ENCODE peak calls at places on chromosomes 11 and 22, in six cellular contexts. I is cardiac muscle cell; H is fibroblast of lung; Q is naive thymus-derived CD4-positive, alpha-beta T cell; M is aorta; D is body of pancreas. J is an unnamed sample.
A peak's percentile ranks its signal among the peaks of the same experiment; 100 is the strongest.

GRCh38 chr22:24400037-24400725 is 27.2 kb upstream of the ADORA2A start:
- DNase-seq in I (no peak), M (no peak), Q (no peak), D (no peak), H (no peak), J (no peak)

GRCh38 chr11:34495724-34496377 is 17.7 kb downstream of the ELF5 start:
- DNase-seq in I (no peak), M (no peak), H (no peak), Q (no peak), D (no peak), J (no peak)

GRCh38 chr11:57800444-57801184 is 39.0 kb downstream of the CTNND1 start:
- DNase-seq in M (no peak), D (peak; percentile 68), Q (peak; percentile 64), I (peak; percentile 59), H (peak; percentile 77), J (no peak)

GRCh38 chr11:119322921-119323531 is 6.1 kb upstream of the MCAM start:
- DNase-seq in M (no peak), H (no peak), I (no peak), D (no peak), Q (no peak), J (no peak)

GRCh38 chr22:37190262-37190780 is 2.3 kb upstream of the C1QTNF6 start:
- DNase-seq in H (no peak), Q (no peak), I (peak; percentile 46), D (no peak), M (no peak), J (no peak)

GRCh38 chr11:84812351-84813083 is 814.6 kb downstream of the DLG2 start:
- DNase-seq in D (no peak), I (no peak), H (peak; percentile 8), Q (no peak), M (no peak), J (no peak)

GRCh38 chr11:93662177-93662575 is 694 bp downstream of the CEP295 start:
- DNase-seq in Q (no peak), D (no peak), M (no peak), I (no peak), H (no peak), J (no peak)

GRCh38 chr22:44667829-44668189 is 34.2 kb upstream of the PRR5 start:
- DNase-seq in D (no peak), H (no peak), I (no peak), M (peak; percentile 39), Q (peak; percentile 69), J (peak; percentile 51)

GRCh38 chr11:35786918-35787557 is 124.5 kb downstream of the TRIM44 start:
- DNase-seq in M (no peak), H (peak; percentile 57), Q (no peak), I (peak; percentile 64), D (no peak), J (no peak)

DNA sequence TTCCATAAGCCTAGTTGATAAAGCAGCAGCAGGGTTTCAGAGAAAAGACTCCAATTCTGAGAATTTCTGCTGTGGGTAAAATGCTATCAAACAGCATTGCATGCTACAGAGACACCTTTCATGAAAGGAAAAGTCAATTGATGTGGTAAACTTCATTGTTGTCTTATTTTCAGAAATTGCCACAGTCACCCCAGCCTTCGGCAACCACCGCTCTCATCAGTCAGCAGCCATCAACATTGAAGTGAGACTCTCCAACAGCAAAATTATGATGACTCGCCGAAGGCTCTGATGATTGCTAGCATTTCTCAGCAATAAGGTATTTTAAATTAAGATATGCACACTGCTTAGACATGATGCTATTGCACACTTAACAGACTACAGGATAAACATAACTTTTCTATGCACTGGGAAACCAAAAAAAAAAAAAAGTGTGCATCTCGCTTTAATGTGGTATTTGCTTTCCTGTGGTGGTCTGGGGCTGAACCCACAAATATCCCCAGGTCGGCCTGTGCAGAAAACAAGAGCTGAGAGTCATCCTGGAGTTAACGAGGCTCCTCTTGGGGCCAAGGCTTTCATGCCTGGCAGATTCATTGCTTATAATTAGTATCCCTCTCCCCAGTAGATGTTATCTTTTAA is 192.1 kb downstream of the CTTN start:
- DNase-seq in I (no peak), D (no peak), Q (no peak), H (no peak), M (no peak), J (no peak)
- H3K9me3 ChIP-seq in I (no peaks in the 10 kb centered on the region), D (no peaks in the 10 kb centered on the region), Q (no peaks in the 10 kb centered on the region), H (no peaks in the 10 kb centered on the region), M (peaks cover 2% of the 10 kb centered on the region), J (no peaks in the 10 kb centered on the region)

GRCh38 chr22:48427731-48428211 is 1399.9 kb downstream of the BRD1 start:
- DNase-seq in H (no peak), D (no peak), Q (no peak), I (no peak), M (peak; percentile 71), J (no peak)
- H3K9me3 ChIP-seq in H (no peaks in the 10 kb centered on the region), D (no peaks in the 10 kb centered on the region), Q (no peaks in the 10 kb centered on the region), I (no peaks in the 10 kb centered on the region), M (no peaks in the 10 kb centered on the region), J (no peaks in the 10 kb centered on the region)

GRCh38 chr22:48653306-48653705 is 1174.4 kb downstream of the BRD1 start:
- DNase-seq in H (no peak), M (no peak), Q (no peak), I (no peak), D (no peak), J (no peak)

GRCh38 chr22:48651036-48651890 is 1176.4 kb downstream of the BRD1 start:
- DNase-seq in Q (no peak), I (no peak), H (no peak), D (no peak), M (no peak), J (no peak)

GRCh38 chr22:48652796-48653195 is 1174.9 kb downstream of the BRD1 start:
- DNase-seq in M (no peak), I (no peak), H (no peak), Q (no peak), D (no peak), J (no peak)

GRCh38 chr22:48650323-48651035 is 1177.2 kb downstream of the BRD1 start:
- DNase-seq in M (no peak), H (no peak), D (no peak), I (no peak), Q (no peak), J (no peak)

DNA sequence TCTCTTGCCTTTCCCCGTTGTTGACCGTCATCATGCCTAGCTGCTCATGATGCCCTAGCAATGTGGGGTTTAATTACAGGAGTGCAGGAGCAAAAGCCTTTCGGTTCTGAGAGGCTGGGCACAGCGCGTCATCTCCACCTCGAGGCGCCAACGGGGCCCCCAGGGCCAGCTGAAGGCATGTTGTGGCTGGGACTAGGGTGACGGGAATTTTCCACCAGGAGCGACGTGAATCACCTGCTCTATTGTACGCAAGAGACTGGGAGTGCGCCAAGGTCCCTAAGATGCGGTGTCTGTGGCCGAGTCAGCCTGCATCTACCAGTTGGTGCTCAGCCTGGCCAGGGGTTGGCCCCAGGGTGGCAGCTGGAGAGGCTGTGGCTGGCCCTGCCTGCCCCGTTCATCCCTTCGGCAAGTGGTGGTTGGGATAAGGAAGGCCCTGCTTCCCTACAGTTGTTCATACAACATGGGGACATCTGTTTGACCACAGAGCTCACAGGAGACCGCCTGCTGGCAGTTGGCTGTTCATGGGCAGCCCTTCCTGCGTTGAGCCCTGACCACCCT is 1175.6 kb downstream of the BRD1 start:
- DNase-seq in Q (no peak), I (no peak), M (no peak), H (no peak), D (no peak), J (no peak)
- H3K9me3 ChIP-seq in Q (no peaks in the 10 kb centered on the region), I (no peaks in the 10 kb centered on the region), M (no peaks in the 10 kb centered on the region), H (no peaks in the 10 kb centered on the region), D (no peaks in the 10 kb centered on the region), J (no peaks in the 10 kb centered on the region)

GRCh38 chr11:70889411-70889810 is 363.0 kb downstream of the SHANK2 start:
- DNase-seq in I (no peak), H (no peak), M (peak; percentile 37), Q (no peak), D (no peak), J (no peak)
- H3K9me3 ChIP-seq in I (no peaks in the 10 kb centered on the region), H (no peaks in the 10 kb centered on the region), M (peaks cover 3% of the 10 kb centered on the region), Q (no peaks in the 10 kb centered on the region), D (no peaks in the 10 kb centered on the region), J (no peaks in the 10 kb centered on the region)

DNA sequence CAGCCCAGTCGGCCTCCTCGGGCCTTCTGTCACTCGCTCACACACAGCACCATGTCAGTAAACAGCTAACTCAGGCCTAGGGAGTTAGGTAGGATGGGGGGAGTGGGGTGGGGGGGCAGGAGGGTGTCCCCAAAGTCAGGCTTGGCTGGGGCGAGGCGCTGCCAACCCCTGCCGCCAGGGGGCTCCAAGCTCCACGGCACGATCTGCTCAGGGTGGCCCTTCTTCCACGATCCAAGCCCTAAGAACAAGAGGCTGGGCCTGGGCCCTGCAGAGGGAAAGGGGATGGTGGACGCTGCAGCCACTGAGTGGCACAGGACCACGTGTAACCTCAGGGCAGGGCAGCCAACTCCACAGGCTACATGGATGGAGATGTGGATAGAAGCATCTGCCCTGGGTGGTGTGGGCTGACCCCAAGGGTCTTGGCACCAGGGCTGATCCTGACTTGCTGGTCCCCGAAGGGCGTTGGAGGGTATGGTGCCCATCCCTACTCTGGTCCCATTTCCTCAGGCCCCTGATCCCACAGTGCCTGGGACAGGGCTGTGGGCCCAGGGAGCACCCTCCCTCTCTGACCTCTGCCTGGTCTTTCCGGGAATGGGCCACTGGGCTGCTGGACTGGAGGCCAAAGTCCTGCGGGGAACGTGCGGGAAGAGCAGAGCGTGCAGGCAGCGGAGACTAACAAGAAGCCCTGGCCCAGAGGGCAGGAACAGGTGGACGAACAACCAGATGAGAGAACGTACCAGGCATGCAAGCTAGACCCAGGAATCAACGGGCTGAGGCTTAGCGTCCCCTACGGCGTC is 29.1 kb upstream of the TXNRD2 start:
- DNase-seq in H (peak; percentile 60), D (peak; percentile 65), M (peak; percentile 92), Q (peak; percentile 70), I (peak; percentile 75), J (peak; percentile 64)
- H3K9me3 ChIP-seq in H (no peaks in the 10 kb centered on the region), D (no peaks in the 10 kb centered on the region), M (no peaks in the 10 kb centered on the region), Q (no peaks in the 10 kb centered on the region), I (no peaks in the 10 kb centered on the region), J (no peaks in the 10 kb centered on the region)

GRCh38 chr11:1414650-1415049 is 24.9 kb downstream of the BRSK2 start:
- DNase-seq in Q (no peak), D (no peak), M (no peak), H (no peak), I (no peak), J (no peak)
- H3K9me3 ChIP-seq in Q (no peaks in the 10 kb centered on the region), D (peaks cover 16% of the 10 kb centered on the region), M (no peaks in the 10 kb centered on the region), H (no peaks in the 10 kb centered on the region), I (no peaks in the 10 kb centered on the region), J (peaks cover 2% of the 10 kb centered on the region)

DNA sequence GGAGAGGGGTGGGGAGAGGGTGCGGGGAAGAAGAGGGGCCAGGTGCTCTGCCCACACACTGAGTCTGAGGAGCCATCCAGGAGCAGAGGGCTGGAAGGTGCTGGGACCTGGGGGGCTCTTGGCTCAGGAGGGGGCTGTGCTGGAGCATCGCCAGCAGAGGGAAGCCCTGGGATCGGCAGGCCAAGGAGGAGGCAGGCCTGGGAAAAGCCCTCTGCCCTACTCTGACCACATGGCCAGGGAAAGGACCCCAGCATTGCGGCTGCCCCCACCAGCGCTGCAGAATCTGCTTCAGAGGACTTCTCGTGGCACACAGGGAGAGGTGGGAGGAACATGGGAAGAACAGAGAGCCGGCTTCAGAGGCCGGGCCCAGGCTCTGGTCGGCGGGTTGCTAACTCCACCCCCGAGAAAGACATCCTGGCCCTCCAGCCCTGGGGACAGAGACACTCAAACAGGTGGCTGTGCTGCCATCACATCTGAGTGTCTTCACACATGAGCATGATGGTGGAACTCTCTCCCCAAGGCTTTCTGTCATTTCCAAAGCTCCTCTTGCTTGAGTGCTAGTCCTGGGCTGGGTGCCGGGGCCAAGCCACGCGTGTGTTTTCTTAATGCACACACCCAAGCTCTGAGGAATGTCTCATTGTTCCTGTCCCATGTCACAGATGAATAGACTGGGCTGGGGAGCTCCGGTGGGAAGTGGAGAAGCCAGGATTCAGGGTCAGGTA is 1378.0 kb downstream of the BRD1 start:
- DNase-seq in I (no peak), D (no peak), H (no peak), M (peak; percentile 65), Q (no peak), J (no peak)
- H3K9me3 ChIP-seq in I (no peaks in the 10 kb centered on the region), D (no peaks in the 10 kb centered on the region), H (no peaks in the 10 kb centered on the region), M (peaks cover 2% of the 10 kb centered on the region), Q (no peaks in the 10 kb centered on the region), J (no peaks in the 10 kb centered on the region)